ENCODE peak calls at places on chromosomes 7 and 10, in seven cellular contexts. O, F, M, U, L, C and G are unnamed samples.

GRCh38 chr10:79387466-79387973 is 40.3 kb downstream of the PPIF start:
- DNase-seq in C (no peak), O (no peak), U (no peak), M (no peak), L (peak), F (no peak), G (no peak)

GRCh38 chr7:27107901-27108381 is 5.5 kb upstream of the HOXA2 start:
- DNase-seq in L (peak), O (no peak), F (no peak), U (no peak), C (no peak), M (no peak), G (no peak)

GRCh38 chr10:49151025-49151445 is 17.2 kb upstream of the FAM170B start:
- DNase-seq in C (no peak), O (no peak), F (no peak), L (no peak), M (no peak), U (no peak), G (no peak)

GRCh38 chr7:55774327-55775050 is 88.1 kb downstream of the SEPTIN14 start:
- DNase-seq in C (no peak), U (no peak), M (no peak), F (no peak), O (no peak), L (no peak), G (no peak)

GRCh38 chr7:77422500-77422899 is 6.4 kb upstream of the GSAP start:
- DNase-seq in L (no peak), U (no peak), M (no peak), C (no peak), O (no peak), F (no peak), G (no peak)

GRCh38 chr7:156589808-156590207 is 50.8 kb upstream of the RNF32 start:
- DNase-seq in U (no peak), O (no peak), M (no peak), C (no peak), L (no peak), F (no peak), G (no peak)

GRCh38 chr10:73648252-73648651 is 7.0 kb upstream of the MYOZ1 start:
- DNase-seq in O (no peak), L (no peak), U (no peak), C (no peak), F (no peak), M (no peak), G (peak)

GRCh38 chr10:15898046-15898445 is 37.7 kb upstream of the MINDY3 start:
- DNase-seq in C (no peak), O (peak), L (no peak), F (no peak), U (no peak), M (no peak), G (no peak)

GRCh38 chr7:82044497-82045080 is 274.7 kb upstream of the HGF start:
- DNase-seq in U (no peak), C (peak), F (peak), L (no peak), O (peak), M (peak), G (no peak)

GRCh38 chr7:127504715-127505114 is 80.7 kb downstream of the GCC1 start:
- DNase-seq in M (peak), F (peak), L (no peak), O (peak), C (peak), U (no peak), G (peak)

GRCh38 chr10:85791846-85792532 is 574.6 kb downstream of the GRID1 start:
- DNase-seq in C (no peak), L (no peak), O (peak), U (no peak), M (no peak), F (no peak), G (no peak)
- TF ChIP-seq CTCF in C (no peak), L (no peak), O (peak), U (peak), M (no peak), F (no peak), G (peak)

DNA sequence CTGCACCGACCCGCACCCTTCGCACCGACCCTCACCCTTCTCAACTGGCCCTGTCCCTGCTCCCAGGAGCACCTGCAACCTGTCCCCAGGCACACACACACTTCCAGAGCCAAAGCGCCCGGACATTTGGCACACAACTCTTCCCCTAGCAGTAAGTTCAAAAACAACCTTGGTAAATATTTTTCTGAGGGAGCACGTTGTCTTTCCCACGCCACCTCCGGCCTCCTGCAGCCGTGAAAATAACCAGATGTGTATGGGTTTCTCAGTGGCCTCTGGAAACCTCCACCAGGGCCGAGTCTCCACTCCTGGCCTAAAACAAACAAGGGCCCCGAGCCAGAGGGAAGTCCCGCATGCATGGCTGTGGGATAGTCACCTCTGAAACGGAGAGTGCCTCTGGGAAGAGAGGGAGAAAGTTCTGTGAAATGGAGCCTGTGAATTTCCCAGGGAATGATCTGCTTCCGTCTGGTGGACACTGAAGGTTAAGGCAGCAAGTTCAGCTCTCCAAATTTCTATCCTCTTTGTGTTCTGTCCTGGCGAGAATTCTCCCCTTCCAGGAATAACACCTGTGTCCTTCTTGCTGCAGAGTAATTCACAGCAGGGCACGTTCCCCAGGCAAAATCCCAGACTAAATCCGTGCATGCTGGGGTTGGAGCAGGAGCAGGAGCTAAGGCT is 15.8 kb downstream of the PODXL start:
- DNase-seq in U (no peak), L (peak), M (no peak), F (no peak), O (no peak), C (no peak), G (no peak)
- TF ChIP-seq CTCF in U (peak), L (peak), M (no peak), F (no peak), O (no peak), C (no peak), G (no peak)

DNA sequence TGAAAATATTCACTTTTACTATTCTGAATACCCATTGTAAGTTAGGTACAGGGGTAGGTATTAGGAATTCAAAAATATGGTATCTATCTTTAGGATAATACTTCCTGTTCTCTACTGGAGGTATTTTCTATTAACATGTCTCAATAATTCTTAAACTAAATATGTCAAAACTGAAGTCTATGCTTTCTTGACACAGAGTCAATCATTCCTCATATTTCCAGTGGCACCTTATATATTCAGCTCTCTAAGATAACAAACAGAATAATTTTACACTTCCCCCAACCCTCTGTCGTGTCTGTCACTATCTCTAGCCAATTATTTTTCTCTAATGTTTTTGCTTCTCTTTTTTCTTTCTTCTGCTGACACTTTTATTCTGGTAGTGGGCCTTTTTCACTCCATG is 138.9 kb downstream of the TMEM26 start:
- DNase-seq in F (no peak), O (no peak), M (no peak), U (no peak), L (no peak), C (no peak), G (no peak)
- TF ChIP-seq CTCF in F (no peak), O (no peak), M (no peak), U (no peak), L (no peak), C (no peak), G (no peak)

DNA sequence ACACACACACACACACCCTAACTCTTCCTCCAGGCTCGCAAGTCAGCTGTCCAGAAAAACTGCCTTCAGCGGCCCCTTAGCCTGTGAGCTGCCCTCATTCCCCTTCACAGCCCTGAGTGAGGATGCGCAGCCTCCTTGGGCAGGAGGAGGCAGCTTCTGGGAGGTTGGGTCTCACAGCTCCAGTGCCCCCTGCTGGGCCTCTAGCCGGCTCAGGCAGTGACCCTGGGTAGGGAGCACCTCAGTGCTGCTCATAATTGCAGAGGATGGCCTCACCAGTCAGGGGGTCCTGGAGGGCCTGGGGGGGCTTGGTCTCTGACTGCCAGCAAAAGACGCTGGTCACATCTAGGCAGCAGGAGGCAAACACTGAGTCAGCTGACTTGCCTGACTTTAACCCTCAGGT is 43.7 kb downstream of the ZNF273 start:
- DNase-seq in O (peak), L (no peak), U (no peak), C (peak), M (no peak), F (peak), G (peak)
- TF ChIP-seq CTCF in O (peak), L (no peak), U (peak), C (no peak), M (no peak), F (peak), G (peak)

GRCh38 chr7:17155529-17155928 is 142.9 kb upstream of the AHR start:
- DNase-seq in F (no peak), L (no peak), M (no peak), U (no peak), C (no peak), O (no peak), G (no peak)

GRCh38 chr7:17159500-17160037 is 138.9 kb upstream of the AHR start:
- DNase-seq in O (no peak), L (no peak), C (no peak), M (peak), F (peak), U (no peak), G (no peak)

GRCh38 chr7:17153571-17153970 is 144.9 kb upstream of the AHR start:
- DNase-seq in C (no peak), F (no peak), U (no peak), L (no peak), M (no peak), O (no peak), G (no peak)

GRCh38 chr7:17152698-17153097 is 145.8 kb upstream of the AHR start:
- DNase-seq in M (no peak), F (no peak), U (no peak), O (peak), L (no peak), C (no peak), G (no peak)

GRCh38 chr7:17158261-17158660 is 140.2 kb upstream of the AHR start:
- DNase-seq in F (no peak), M (no peak), L (no peak), U (no peak), O (no peak), C (no peak), G (no peak)
- TF ChIP-seq CTCF in F (no peak), M (no peak), L (no peak), U (no peak), O (no peak), C (no peak), G (no peak)

GRCh38 chr10:114002422-114002821 is 41.2 kb upstream of the ADRB1 start:
- DNase-seq in O (no peak), L (no peak), C (no peak), M (no peak), U (no peak), F (no peak), G (no peak)
- TF ChIP-seq CTCF in O (no peak), L (no peak), C (peak), M (no peak), U (peak), F (no peak), G (peak)

GRCh38 chr7:4849390-4849789 is 12.4 kb downstream of the PAPOLB start:
- DNase-seq in C (no peak), M (peak), F (peak), L (no peak), O (peak), U (no peak), G (no peak)
- TF ChIP-seq CTCF in C (no peak), M (no peak), F (peak), L (no peak), O (peak), U (peak), G (no peak)

GRCh38 chr7:111732923-111733322 is 170.6 kb upstream of the IMMP2L start:
- DNase-seq in F (no peak), C (no peak), O (peak), L (no peak), M (no peak), U (no peak), G (no peak)

GRCh38 chr7:111727905-111728634 is 165.8 kb upstream of the IMMP2L start:
- DNase-seq in M (no peak), L (no peak), F (no peak), U (no peak), O (no peak), C (no peak), G (no peak)

GRCh38 chr7:111728635-111728995 is 166.3 kb upstream of the IMMP2L start:
- DNase-seq in F (no peak), C (no peak), O (no peak), M (no peak), L (no peak), U (no peak), G (no peak)

GRCh38 chr7:111729483-111729882 is 167.2 kb upstream of the IMMP2L start:
- DNase-seq in C (no peak), L (no peak), O (no peak), U (no peak), M (no peak), F (no peak), G (no peak)

DNA sequence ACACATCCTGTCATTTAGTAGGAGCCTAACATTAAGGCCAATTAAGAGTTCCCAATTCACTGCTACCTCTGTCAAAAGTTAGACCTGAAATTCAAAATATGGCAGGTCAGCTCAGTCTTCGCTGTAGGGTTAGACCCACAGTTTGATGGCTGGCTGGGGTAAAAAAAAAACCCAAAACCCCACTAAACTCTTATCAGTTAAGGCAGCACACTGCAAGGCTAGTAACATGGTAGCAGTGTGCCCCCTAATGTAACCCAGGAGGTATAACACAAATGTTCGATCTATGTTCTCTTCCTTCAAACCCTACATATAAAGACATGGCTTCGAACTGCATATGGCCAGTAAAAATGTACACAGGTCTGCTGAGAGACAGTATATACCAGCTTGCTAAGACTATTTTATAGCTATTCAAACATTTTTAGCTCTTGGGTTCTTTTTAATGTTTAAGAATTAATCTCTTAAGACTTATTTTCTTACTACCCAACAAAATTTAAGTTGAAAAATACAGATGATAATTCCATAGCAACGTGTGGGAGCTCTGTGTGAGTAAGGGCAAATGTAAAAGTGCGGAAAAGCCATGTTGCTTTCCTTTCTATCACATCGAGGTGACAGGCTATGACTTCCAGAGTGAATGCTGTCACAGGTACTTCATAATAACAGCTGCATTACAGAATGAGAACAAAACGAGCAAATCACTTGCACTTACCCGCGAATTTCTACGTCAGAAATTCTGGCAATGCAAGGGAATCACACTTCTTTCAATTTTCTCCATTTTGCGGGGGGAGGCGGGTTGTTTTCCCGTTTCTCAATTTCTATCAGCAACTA is 168.4 kb upstream of the IMMP2L start:
- DNase-seq in C (no peak), F (peak), O (peak), U (no peak), L (no peak), M (peak), G (no peak)
- TF ChIP-seq CTCF in C (peak), F (peak), O (peak), U (peak), L (no peak), M (peak), G (peak)